ENCODE peak calls at places on chromosomes 3 and 15, in six cellular contexts. One of them, this sample, is unnamed. For H3K36me3, the result is how much of the 10 kb centered on the place peaks cover.

GRCh38 chr3:160697628-160698382 is 20.8 kb downstream of the ARL14 start:
- DNase-seq in bronchial epithelial cell: no peak
- DNase-seq in BJ: peak
- DNase-seq in right lobe of liver: no peak
- DNase-seq in brain microvascular endothelial cell: peak
- DNase-seq in neural progenitor cell: no peak
- DNase-seq in this sample: no peak

GRCh38 chr3:104279617-104280016 is 1087.1 kb upstream of the ALCAM start:
- DNase-seq in brain microvascular endothelial cell: peak
- DNase-seq in bronchial epithelial cell: peak
- DNase-seq in BJ: no peak
- DNase-seq in neural progenitor cell: no peak
- DNase-seq in right lobe of liver: no peak
- DNase-seq in this sample: peak

GRCh38 chr3:10753964-10754363 is 62.1 kb upstream of the SLC6A11 start:
- DNase-seq in right lobe of liver: no peak
- DNase-seq in brain microvascular endothelial cell: peak
- DNase-seq in bronchial epithelial cell: peak
- DNase-seq in BJ: no peak
- DNase-seq in neural progenitor cell: peak
- DNase-seq in this sample: no peak

GRCh38 chr3:155308831-155309230 is 15.3 kb upstream of the STRIT1 start:
- DNase-seq in bronchial epithelial cell: peak
- DNase-seq in brain microvascular endothelial cell: no peak
- DNase-seq in BJ: no peak
- DNase-seq in right lobe of liver: no peak
- DNase-seq in neural progenitor cell: no peak
- DNase-seq in this sample: no peak

GRCh38 chr3:129016725-129017530 is 15.8 kb downstream of the EFCC1 start:
- DNase-seq in neural progenitor cell: no peak
- DNase-seq in brain microvascular endothelial cell: no peak
- DNase-seq in right lobe of liver: no peak
- DNase-seq in BJ: no peak
- DNase-seq in bronchial epithelial cell: no peak
- DNase-seq in this sample: no peak

GRCh38 chr3:42127226-42127625 is 36.1 kb downstream of the TRAK1 start:
- DNase-seq in neural progenitor cell: no peak
- DNase-seq in right lobe of liver: no peak
- DNase-seq in bronchial epithelial cell: no peak
- DNase-seq in BJ: no peak
- DNase-seq in brain microvascular endothelial cell: no peak
- DNase-seq in this sample: no peak

GRCh38 chr3:48811524-48811923 is 36.1 kb downstream of the PRKAR2A start:
- DNase-seq in bronchial epithelial cell: no peak
- DNase-seq in right lobe of liver: no peak
- DNase-seq in neural progenitor cell: no peak
- DNase-seq in brain microvascular endothelial cell: no peak
- DNase-seq in BJ: no peak
- DNase-seq in this sample: no peak

GRCh38 chr3:127339943-127340861 is 52.4 kb upstream of the PRR20G start:
- DNase-seq in brain microvascular endothelial cell: no peak
- DNase-seq in bronchial epithelial cell: no peak
- DNase-seq in BJ: no peak
- DNase-seq in neural progenitor cell: peak
- DNase-seq in right lobe of liver: no peak
- DNase-seq in this sample: no peak

GRCh38 chr3:60053518-60054265 is 1003.9 kb upstream of the CFAP20DC start:
- DNase-seq in brain microvascular endothelial cell: peak
- DNase-seq in right lobe of liver: no peak
- DNase-seq in BJ: no peak
- DNase-seq in bronchial epithelial cell: peak
- DNase-seq in neural progenitor cell: no peak
- DNase-seq in this sample: peak

GRCh38 chr3:141659821-141660597 is 78.1 kb upstream of the RNF7 start:
- DNase-seq in right lobe of liver: peak
- DNase-seq in bronchial epithelial cell: no peak
- DNase-seq in brain microvascular endothelial cell: peak
- DNase-seq in BJ: no peak
- DNase-seq in neural progenitor cell: peak
- DNase-seq in this sample: no peak

GRCh38 chr3:3707858-3708768 is 91.1 kb upstream of the LRRN1 start:
- DNase-seq in BJ: no peak
- DNase-seq in neural progenitor cell: peak
- DNase-seq in bronchial epithelial cell: peak
- DNase-seq in brain microvascular endothelial cell: no peak
- DNase-seq in right lobe of liver: no peak
- DNase-seq in this sample: no peak

GRCh38 chr3:130014526-130014925 is 40.0 kb downstream of the TRH start:
- DNase-seq in brain microvascular endothelial cell: no peak
- DNase-seq in bronchial epithelial cell: no peak
- DNase-seq in neural progenitor cell: no peak
- DNase-seq in BJ: peak
- DNase-seq in right lobe of liver: no peak
- DNase-seq in this sample: no peak

GRCh38 chr3:65603631-65604030 is 435.1 kb downstream of the MAGI1 start:
- DNase-seq in BJ: no peak
- DNase-seq in brain microvascular endothelial cell: no peak
- DNase-seq in bronchial epithelial cell: no peak
- DNase-seq in right lobe of liver: no peak
- DNase-seq in neural progenitor cell: no peak
- DNase-seq in this sample: no peak

GRCh38 chr3:134486577-134487041 is 752 bp downstream of the CEP63 start:
- DNase-seq in BJ: no peak
- DNase-seq in bronchial epithelial cell: peak
- DNase-seq in neural progenitor cell: no peak
- DNase-seq in right lobe of liver: no peak
- DNase-seq in brain microvascular endothelial cell: no peak
- DNase-seq in this sample: no peak

GRCh38 chr3:134483195-134483890 is 2.4 kb downstream of the ANAPC13 start:
- DNase-seq in right lobe of liver: no peak
- DNase-seq in BJ: no peak
- DNase-seq in neural progenitor cell: no peak
- DNase-seq in brain microvascular endothelial cell: peak
- DNase-seq in bronchial epithelial cell: peak
- DNase-seq in this sample: no peak

GRCh38 chr3:134485620-134486576 is at the start of the genes ANAPC13 and CEP63:
- DNase-seq in brain microvascular endothelial cell: peak
- DNase-seq in neural progenitor cell: peak
- DNase-seq in right lobe of liver: peak
- DNase-seq in BJ: peak
- DNase-seq in bronchial epithelial cell: peak
- DNase-seq in this sample: peak

GRCh38 chr3:134485075-134485536 is 679 bp downstream of the ANAPC13 start:
- DNase-seq in bronchial epithelial cell: peak
- DNase-seq in BJ: no peak
- DNase-seq in right lobe of liver: no peak
- DNase-seq in neural progenitor cell: peak
- DNase-seq in brain microvascular endothelial cell: no peak
- DNase-seq in this sample: no peak

GRCh38 chr3:134487406-134487805 is 1.5 kb downstream of the CEP63 start:
- DNase-seq in BJ: no peak
- DNase-seq in neural progenitor cell: no peak
- DNase-seq in right lobe of liver: no peak
- DNase-seq in bronchial epithelial cell: no peak
- DNase-seq in brain microvascular endothelial cell: no peak
- DNase-seq in this sample: no peak
- H3K4me3 ChIP-seq in BJ: peak
- H3K4me3 ChIP-seq in neural progenitor cell: peak
- H3K4me3 ChIP-seq in right lobe of liver: peak
- H3K4me3 ChIP-seq in bronchial epithelial cell: no peak
- H3K4me3 ChIP-seq in brain microvascular endothelial cell: peak
- H3K4me3 ChIP-seq in this sample: no peak

DNA sequence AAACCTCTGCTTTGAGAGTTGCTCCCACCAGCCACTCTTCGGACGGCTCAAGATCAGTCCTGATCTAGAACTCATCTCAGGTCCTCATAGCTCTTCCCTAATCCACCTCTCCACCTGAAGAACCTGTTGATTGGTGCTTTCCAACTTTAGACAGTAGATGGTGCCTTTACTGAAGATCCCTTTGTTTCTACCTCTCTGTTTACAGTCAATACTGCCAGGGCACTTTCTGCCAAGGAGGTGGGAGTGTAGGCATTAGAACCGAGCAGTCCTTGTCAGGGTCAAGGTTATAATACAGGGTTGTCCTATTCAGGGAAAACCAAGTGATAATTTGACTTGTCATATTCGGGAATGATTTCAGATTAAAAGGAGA is 1.2 kb downstream of the CGNL1 start:
- DNase-seq in neural progenitor cell: no peak
- DNase-seq in BJ: no peak
- DNase-seq in brain microvascular endothelial cell: no peak
- DNase-seq in bronchial epithelial cell: peak
- DNase-seq in right lobe of liver: peak
- DNase-seq in this sample: no peak
- TF ChIP-seq CTCF in neural progenitor cell: no peak
- TF ChIP-seq CTCF in BJ: no peak
- TF ChIP-seq CTCF in brain microvascular endothelial cell: no peak
- TF ChIP-seq CTCF in bronchial epithelial cell: peak
- TF ChIP-seq CTCF in right lobe of liver: no peak
- TF ChIP-seq CTCF in this sample: peak

DNA sequence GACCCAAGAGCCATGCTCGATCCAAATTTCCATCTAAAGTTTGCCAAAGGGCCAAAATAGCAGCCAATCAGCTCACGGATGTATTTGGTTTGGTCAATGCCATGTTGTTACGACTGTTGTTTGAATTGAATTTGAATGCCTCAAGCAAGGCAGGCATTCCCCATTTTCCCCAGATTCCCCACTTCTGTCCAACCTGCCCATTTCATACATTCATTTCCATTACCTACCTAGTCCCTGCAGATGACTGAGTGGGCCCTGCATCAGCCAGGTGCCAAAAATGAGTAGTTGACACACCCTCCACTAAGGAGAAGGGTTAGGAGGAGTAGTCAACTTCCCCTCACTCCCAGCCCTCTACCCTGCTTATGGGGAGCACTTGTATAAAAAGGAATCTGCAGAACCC is 51.7 kb downstream of the ANXA2 start:
- DNase-seq in neural progenitor cell: no peak
- DNase-seq in BJ: no peak
- DNase-seq in bronchial epithelial cell: no peak
- DNase-seq in brain microvascular endothelial cell: no peak
- DNase-seq in right lobe of liver: no peak
- DNase-seq in this sample: no peak
- H3K36me3 ChIP-seq in neural progenitor cell: under half
- H3K36me3 ChIP-seq in BJ: under half
- H3K36me3 ChIP-seq in bronchial epithelial cell: under half
- H3K36me3 ChIP-seq in brain microvascular endothelial cell: half or more
- H3K36me3 ChIP-seq in right lobe of liver: under half
- H3K36me3 ChIP-seq in this sample: under half

GRCh38 chr15:68204776-68205557 is at the start of gene CALML4:
- DNase-seq in bronchial epithelial cell: no peak
- DNase-seq in neural progenitor cell: no peak
- DNase-seq in right lobe of liver: peak
- DNase-seq in BJ: no peak
- DNase-seq in brain microvascular endothelial cell: no peak
- DNase-seq in this sample: no peak
- H3K4me3 ChIP-seq in bronchial epithelial cell: peak
- H3K4me3 ChIP-seq in neural progenitor cell: no peak
- H3K4me3 ChIP-seq in right lobe of liver: peak
- H3K4me3 ChIP-seq in BJ: no peak
- H3K4me3 ChIP-seq in brain microvascular endothelial cell: no peak
- H3K4me3 ChIP-seq in this sample: no peak

GRCh38 chr3:32262201-32262600 is 23.7 kb downstream of the CMTM8 start:
- DNase-seq in neural progenitor cell: no peak
- DNase-seq in bronchial epithelial cell: no peak
- DNase-seq in brain microvascular endothelial cell: no peak
- DNase-seq in right lobe of liver: no peak
- DNase-seq in BJ: no peak
- DNase-seq in this sample: no peak
- TF ChIP-seq CTCF in neural progenitor cell: no peak
- TF ChIP-seq CTCF in bronchial epithelial cell: no peak
- TF ChIP-seq CTCF in brain microvascular endothelial cell: no peak
- TF ChIP-seq CTCF in right lobe of liver: no peak
- TF ChIP-seq CTCF in BJ: no peak
- TF ChIP-seq CTCF in this sample: no peak

DNA sequence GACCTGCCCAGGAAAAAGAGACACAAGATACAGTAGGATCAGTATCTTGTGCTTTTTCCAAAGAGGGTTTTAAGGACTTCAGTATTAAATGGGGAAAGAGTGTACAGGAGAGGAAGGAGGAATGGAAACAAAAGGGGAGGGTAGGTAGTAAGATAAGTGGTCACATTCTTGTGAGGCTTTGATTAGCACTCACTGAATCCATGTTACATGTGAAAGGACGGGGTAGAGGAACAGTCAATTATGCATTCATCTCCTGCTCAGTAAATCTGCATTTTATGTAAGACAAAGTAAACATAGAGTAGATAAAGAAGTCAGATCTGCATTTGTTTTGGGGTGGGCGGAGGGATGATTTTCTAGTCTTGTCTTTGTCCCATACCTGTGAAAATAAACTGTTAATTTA is 50.7 kb downstream of the SACM1L start:
- DNase-seq in bronchial epithelial cell: no peak
- DNase-seq in right lobe of liver: no peak
- DNase-seq in neural progenitor cell: no peak
- DNase-seq in BJ: no peak
- DNase-seq in brain microvascular endothelial cell: no peak
- DNase-seq in this sample: no peak
- H3K36me3 ChIP-seq in bronchial epithelial cell: under half
- H3K36me3 ChIP-seq in right lobe of liver: half or more
- H3K36me3 ChIP-seq in neural progenitor cell: under half
- H3K36me3 ChIP-seq in BJ: under half
- H3K36me3 ChIP-seq in brain microvascular endothelial cell: half or more
- H3K36me3 ChIP-seq in this sample: under half

GRCh38 chr15:92811514-92811913 is 88.6 kb upstream of the CHD2 start:
- DNase-seq in bronchial epithelial cell: peak
- DNase-seq in neural progenitor cell: no peak
- DNase-seq in right lobe of liver: peak
- DNase-seq in brain microvascular endothelial cell: no peak
- DNase-seq in BJ: no peak
- DNase-seq in this sample: no peak

GRCh38 chr15:92810418-92811138 is 89.5 kb upstream of the CHD2 start:
- DNase-seq in brain microvascular endothelial cell: peak
- DNase-seq in BJ: no peak
- DNase-seq in bronchial epithelial cell: peak
- DNase-seq in right lobe of liver: peak
- DNase-seq in neural progenitor cell: peak
- DNase-seq in this sample: no peak

GRCh38 chr15:92809064-92809879 is 90.9 kb upstream of the CHD2 start:
- DNase-seq in right lobe of liver: peak
- DNase-seq in bronchial epithelial cell: peak
- DNase-seq in brain microvascular endothelial cell: peak
- DNase-seq in neural progenitor cell: peak
- DNase-seq in BJ: peak
- DNase-seq in this sample: no peak

GRCh38 chr15:92808611-92809063 is 91.5 kb upstream of the CHD2 start:
- DNase-seq in right lobe of liver: peak
- DNase-seq in neural progenitor cell: no peak
- DNase-seq in BJ: no peak
- DNase-seq in brain microvascular endothelial cell: peak
- DNase-seq in bronchial epithelial cell: no peak
- DNase-seq in this sample: no peak

DNA sequence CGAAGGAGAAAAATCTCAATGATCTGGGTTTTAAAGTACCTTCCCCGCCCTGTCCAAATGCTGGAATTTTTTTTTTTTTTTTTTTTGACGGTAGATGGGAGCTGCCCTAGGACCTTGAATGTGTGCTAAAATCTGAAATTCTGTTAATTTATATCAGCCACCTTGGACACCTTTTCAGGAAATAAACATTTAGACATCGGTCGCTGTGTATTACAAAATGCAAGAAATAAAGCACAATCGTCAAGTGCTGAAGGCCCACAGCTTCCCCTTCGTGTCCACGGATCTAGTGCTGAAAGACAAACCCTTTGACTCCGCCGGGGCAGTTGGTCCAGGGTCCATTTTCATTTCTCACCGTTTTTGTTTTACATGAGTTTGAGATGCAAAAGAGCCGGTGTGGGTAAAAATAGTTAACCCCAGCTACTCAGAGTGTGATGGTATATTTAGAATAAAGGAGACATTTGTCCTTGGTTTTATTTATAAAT is 90.2 kb upstream of the CHD2 start:
- DNase-seq in brain microvascular endothelial cell: peak
- DNase-seq in BJ: no peak
- DNase-seq in bronchial epithelial cell: no peak
- DNase-seq in right lobe of liver: peak
- DNase-seq in neural progenitor cell: peak
- DNase-seq in this sample: no peak
- H3K4me3 ChIP-seq in brain microvascular endothelial cell: peak
- H3K4me3 ChIP-seq in BJ: peak
- H3K4me3 ChIP-seq in bronchial epithelial cell: peak
- H3K4me3 ChIP-seq in right lobe of liver: peak
- H3K4me3 ChIP-seq in neural progenitor cell: peak
- H3K4me3 ChIP-seq in this sample: peak